ENCODE peak calls at places on chromosomes 3 and 15, in six cellular contexts. O, K, S, Y, I and G are unnamed samples.

GRCh38 chr15:60635507-60636352 is 156.8 kb upstream of the ICE2 start:
- DNase-seq in O (no peak), K (peak; percentile 27), S (no peak), Y (peak; percentile 12), I (no peak), G (no peak)

GRCh38 chr15:90037961-90038633 is 37.0 kb downstream of the ZNF710 start:
- DNase-seq in O (peak; percentile 41), K (peak; percentile 55), S (no peak), Y (peak; percentile 83), I (peak; percentile 53), G (peak; percentile 44)

GRCh38 chr3:9404680-9405079 is 7.3 kb downstream of the SETD5 start:
- DNase-seq in O (no peak), K (no peak), S (no peak), Y (no peak), I (no peak), G (no peak)

GRCh38 chr3:105414841-105415240 is 48.1 kb downstream of the ALCAM start:
- DNase-seq in O (no peak), K (peak; percentile 24), S (no peak), Y (peak; percentile 62), I (peak; percentile 82), G (no peak)

GRCh38 chr3:8210752-8211405 is 290.7 kb upstream of the LMCD1 start:
- DNase-seq in O (no peak), K (peak; percentile 13), S (no peak), Y (peak; percentile 41), I (peak; percentile 2), G (no peak)

GRCh38 chr3:115301364-115301860 is 154.3 kb upstream of the ZBTB20 start:
- DNase-seq in O (no peak), K (peak; percentile 3), S (no peak), Y (no peak), I (peak; percentile 11), G (no peak)

GRCh38 chr15:91018178-91018577 is 4.2 kb downstream of the VPS33B start:
- DNase-seq in O (no peak), K (no peak), S (no peak), Y (no peak), I (no peak), G (no peak)

GRCh38 chr3:195150194-195151118 is 120.5 kb downstream of the XXYLT1 start:
- DNase-seq in O (peak; percentile 80), K (peak; percentile 95), S (peak; percentile 85), Y (peak; percentile 89), I (peak; percentile 81), G (peak; percentile 82)

GRCh38 chr3:110414851-110415250 is 656.8 kb upstream of the NECTIN3 start:
- DNase-seq in O (no peak), K (peak; percentile 76), S (no peak), Y (peak; percentile 86), I (peak; percentile 88), G (no peak)

GRCh38 chr15:42149493-42150245 is 6.8 kb downstream of the PLA2G4F start:
- DNase-seq in O (no peak), K (no peak), S (peak; percentile 22), Y (no peak), I (no peak), G (no peak)

GRCh38 chr3:126056681-126057546 is 27.0 kb downstream of the SLC41A3 start:
- DNase-seq in O (no peak), K (peak; percentile 4), S (no peak), Y (peak; percentile 35), I (peak; percentile 2), G (peak; percentile 80)

GRCh38 chr15:36999778-37000177 is 100.6 kb downstream of the MEIS2 start:
- DNase-seq in O (no peak), K (no peak), S (no peak), Y (no peak), I (no peak), G (no peak)

GRCh38 chr3:66991478-66991877 is 6.6 kb upstream of the KBTBD8 start:
- DNase-seq in O (no peak), K (peak; percentile 94), S (no peak), Y (peak; percentile 62), I (peak; percentile 96), G (no peak)

GRCh38 chr15:27535445-27536129 is 563.5 kb downstream of the OCA2 start:
- DNase-seq in O (no peak), K (no peak), S (peak; percentile 12), Y (no peak), I (no peak), G (no peak)

GRCh38 chr15:77029166-77030041 is 34.5 kb downstream of the PSTPIP1 start:
- DNase-seq in O (peak; percentile 47), K (no peak), S (no peak), Y (no peak), I (no peak), G (peak; percentile 73)

GRCh38 chr3:53231532-53232511 is 24.0 kb downstream of the TKT start:
- DNase-seq in O (peak; percentile 52), K (no peak), S (no peak), Y (no peak), I (no peak), G (no peak)

GRCh38 chr3:185715091-185715490 is 109.8 kb downstream of the IGF2BP2 start:
- DNase-seq in O (peak; percentile 72), K (peak; percentile 72), S (peak; percentile 94), Y (peak; percentile 74), I (peak; percentile 56), G (no peak)

GRCh38 chr3:46954178-46954577 is 22.4 kb downstream of the CCDC12 start:
- DNase-seq in O (no peak), K (no peak), S (no peak), Y (no peak), I (no peak), G (no peak)
- H3K4me3 ChIP-seq in O (no peak overlapping the region), K (no peak overlapping the region), S (no peak overlapping the region), Y (no peak overlapping the region), I (no peak overlapping the region), G (no peak overlapping the region)

GRCh38 chr3:89098964-89099585 is 8.3 kb upstream of the EPHA3 start:
- DNase-seq in O (peak; percentile 85), K (peak; percentile 71), S (peak; percentile 79), Y (peak; percentile 33), I (peak; percentile 56), G (no peak)
- TF ChIP-seq CTCF in O (peak; percentile 99), K (no peak), S (peak; percentile 98), Y (peak; percentile 96), I (peak; percentile 90), G (peak; percentile 72)

GRCh38 chr15:38650936-38651327 is 86.3 kb upstream of the RASGRP1 start:
- DNase-seq in O (no peak), K (no peak), S (no peak), Y (no peak), I (no peak), G (no peak)
- H3K4me3 ChIP-seq in O (no peak overlapping the region), K (no peak overlapping the region), S (no peak overlapping the region), Y (no peak overlapping the region), I (no peak overlapping the region), G (no peak overlapping the region)

DNA sequence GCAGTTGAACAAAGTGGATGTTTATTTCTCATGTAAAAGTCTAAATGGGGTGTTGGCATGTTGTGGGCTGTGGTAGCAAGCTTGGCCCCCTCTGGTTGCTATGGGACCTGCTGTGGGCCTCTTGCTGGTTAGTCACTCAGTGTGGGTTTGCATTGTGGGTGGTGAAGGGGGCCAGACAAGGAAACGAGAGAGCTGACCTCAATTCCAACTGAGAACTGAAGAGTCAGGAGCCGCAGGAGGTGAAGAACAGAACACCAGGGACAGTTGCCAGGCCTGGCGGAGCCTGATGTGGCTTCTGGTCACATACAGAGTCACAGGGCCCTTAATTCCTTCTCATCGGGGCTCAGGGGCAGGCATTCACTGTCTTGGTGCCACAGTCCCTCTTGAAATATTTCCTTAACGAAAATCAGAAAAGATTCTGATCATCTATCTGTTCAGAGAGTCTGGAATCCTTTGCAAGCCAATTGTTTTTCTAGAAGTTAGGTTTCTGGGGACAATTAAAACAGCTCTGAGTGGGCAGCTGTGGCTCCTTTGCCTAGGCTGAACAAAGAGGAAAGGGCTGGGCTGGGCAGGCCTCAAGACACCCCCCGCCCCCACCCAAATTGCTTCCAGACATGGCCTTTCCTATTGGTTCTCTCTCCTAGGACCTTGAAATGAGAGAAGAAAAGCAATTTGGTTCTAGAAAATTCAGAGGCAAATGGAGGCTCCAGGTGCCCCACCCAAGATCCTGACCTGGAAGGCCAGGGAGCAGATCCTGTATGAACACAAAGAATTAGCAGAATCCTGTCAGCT is 2.1 kb upstream of the ADPGK start:
- DNase-seq in O (peak; percentile 66), K (no peak), S (no peak), Y (peak; percentile 66), I (peak; percentile 74), G (no peak)
- TF ChIP-seq CTCF in O (no peak), K (no peak), S (no peak), Y (no peak), I (no peak), G (no peak)

GRCh38 chr15:84656972-84657371 is 1.0 kb downstream of the NMB start:
- DNase-seq in O (no peak), K (no peak), S (no peak), Y (no peak), I (no peak), G (no peak)
- H3K4me3 ChIP-seq in O (no peak overlapping the region), K (no peak overlapping the region), S (peak overlapping the region; percentile 82), Y (peak overlapping the region; percentile 60), I (no peak overlapping the region), G (no peak overlapping the region)